ENCODE peak calls at places on chromosome 16, in ten cellular contexts. X is uterus, A is prostate gland, R is GM12878, M is IMR-90, S is K562, Q is stomach, G is right lobe of liver, U is H1, B is Peyer's patch. D is an unnamed sample. For H3K4me1, the result is how much of the 10 kb centered on the place peaks cover.

GRCh38 chr16:23502466-23502865 is 7.8 kb downstream of the GGA2 start:
- DNase-seq in A (no peak), G (no peak), B (no peak), U (no peak), R (no peak), Q (no peak), M (no peak), S (no peak), X (no peak), D (no peak)

GRCh38 chr16:69930117-69930776 is 20.9 kb upstream of the CLEC18A start:
- DNase-seq in R (no peak), M (peak), S (peak), B (peak), A (peak), U (peak), X (peak), Q (peak), G (no peak), D (no peak)

GRCh38 chr16:82108774-82109173 is 61.2 kb downstream of the MPHOSPH6 start:
- DNase-seq in R (no peak), A (no peak), M (no peak), U (no peak), G (no peak), B (no peak), S (no peak), Q (no peak), X (no peak), D (no peak)

GRCh38 chr16:58026139-58026704 is 668 bp downstream of the MMP15 start:
- DNase-seq in M (peak), G (peak), A (peak), X (no peak), R (no peak), B (no peak), U (peak), Q (peak), S (peak), D (no peak)

GRCh38 chr16:68378436-68379415 is 67.9 kb downstream of the PRMT7 start:
- DNase-seq in Q (no peak), B (no peak), R (no peak), A (no peak), G (no peak), M (no peak), U (no peak), X (no peak), S (peak), D (no peak)

GRCh38 chr16:81175325-81175891 is 63.1 kb upstream of the BCO1 start:
- DNase-seq in M (peak), S (no peak), B (no peak), A (peak), U (no peak), G (no peak), X (no peak), Q (no peak), R (no peak), D (no peak)

GRCh38 chr16:6852643-6853042 is 480.0 kb upstream of the RBFOX1 start:
- DNase-seq in R (no peak), A (no peak), U (no peak), B (no peak), S (no peak), X (no peak), G (no peak), M (no peak), Q (no peak), D (no peak)

GRCh38 chr16:87371261-87371866 is 12.2 kb downstream of the FBXO31 start:
- DNase-seq in S (no peak), G (peak), X (peak), U (no peak), A (no peak), M (no peak), Q (no peak), R (no peak), B (no peak), D (no peak)

GRCh38 chr16:57265850-57266530 is 18.5 kb downstream of the PLLP start:
- DNase-seq in M (no peak), U (no peak), X (no peak), S (peak), B (no peak), R (no peak), A (peak), G (peak), Q (peak), D (no peak)

GRCh38 chr16:22898874-22899348 is 84.9 kb downstream of the HS3ST2 start:
- DNase-seq in M (peak), X (peak), B (peak), G (no peak), U (peak), A (peak), R (peak), S (peak), Q (peak), D (peak)

GRCh38 chr16:46695937-46696336 is 6.5 kb downstream of the ORC6 start:
- DNase-seq in A (no peak), G (no peak), U (no peak), M (no peak), S (no peak), R (no peak), Q (no peak), B (no peak), X (no peak), D (no peak)

GRCh38 chr16:80299416-80299815 is 241.4 kb upstream of the DYNLRB2 start:
- DNase-seq in U (no peak), B (no peak), G (no peak), X (no peak), M (no peak), S (no peak), Q (peak), R (no peak), A (peak), D (no peak)

GRCh38 chr16:80285089-80285488 is 255.7 kb upstream of the DYNLRB2 start:
- DNase-seq in G (no peak), Q (no peak), M (peak), B (no peak), U (no peak), S (no peak), X (no peak), R (no peak), A (no peak), D (no peak)

GRCh38 chr16:49644143-49644460 is 211.8 kb downstream of the ZNF423 start:
- DNase-seq in R (no peak), S (no peak), A (no peak), B (no peak), M (no peak), G (no peak), U (no peak), X (no peak), Q (no peak), D (peak)

GRCh38 chr16:64089697-64090096 is 1032.2 kb downstream of the CDH11 start:
- DNase-seq in G (no peak), B (no peak), M (peak), R (no peak), A (no peak), U (no peak), X (no peak), S (no peak), Q (no peak), D (no peak)

GRCh38 chr16:68839831-68840230 is 3.5 kb upstream of the TANGO6 start:
- DNase-seq in U (no peak), G (no peak), B (peak), X (no peak), M (no peak), S (no peak), R (no peak), Q (no peak), A (peak), D (no peak)

GRCh38 chr16:15975172-15975571 is 25.8 kb downstream of the ABCC1 start:
- DNase-seq in A (no peak), U (no peak), G (no peak), B (no peak), Q (no peak), S (no peak), M (no peak), R (no peak), X (no peak), D (no peak)

DNA sequence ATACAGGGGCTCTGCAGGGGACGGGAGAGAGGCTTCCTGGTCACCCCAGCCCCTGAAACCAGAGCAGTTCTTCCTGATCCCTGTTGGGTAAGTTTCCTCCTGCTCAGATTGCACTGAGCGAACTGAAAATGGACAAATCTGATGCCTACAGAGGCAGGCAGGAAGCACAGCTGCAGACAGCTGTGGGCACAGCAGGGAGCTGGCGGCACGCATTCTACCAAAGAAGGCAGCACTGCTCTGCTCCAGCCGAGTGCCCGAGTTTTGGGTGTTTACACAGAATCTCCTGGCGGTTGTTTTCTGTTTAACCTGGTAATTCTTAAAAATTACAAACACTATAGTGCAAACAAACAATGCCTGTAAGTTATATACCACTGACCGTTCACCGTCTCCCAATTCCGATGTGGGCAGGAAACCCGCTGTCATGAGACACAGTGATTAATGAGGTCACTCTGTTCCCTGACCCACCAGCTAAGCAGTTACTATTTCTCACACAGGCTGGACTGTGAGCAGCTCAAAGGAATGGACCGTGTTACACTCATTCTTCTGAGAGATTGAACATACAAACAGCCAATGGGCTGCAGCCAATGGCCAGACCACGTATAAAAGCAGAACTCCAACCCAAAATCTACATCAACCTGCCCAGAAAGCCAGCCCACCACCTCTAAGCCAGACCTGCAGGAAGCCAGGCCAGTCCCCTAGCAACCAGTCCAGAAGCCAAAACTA is 25.5 kb downstream of the NSMCE1 start:
- DNase-seq in G (no peak), U (no peak), Q (no peak), X (peak), A (no peak), S (no peak), R (peak), M (peak), B (no peak), D (no peak)
- H3K4me1 ChIP-seq in G (under half), U (under half), Q (half or more), X (under half), A (under half), S (under half), R (under half), M (under half), B (under half), D (under half)

GRCh38 chr16:1610071-1610840 is 1.6 kb downstream of the IFT140 start:
- DNase-seq in U (peak), Q (peak), X (peak), A (peak), M (peak), S (peak), G (peak), B (peak), R (peak), D (peak)
- TF ChIP-seq POLR2A in U (no peak), Q (no peak), X (no peak), A (peak), M (peak), S (peak), G (no peak), B (no peak), R (peak), D (no peak)

GRCh38 chr16:10598157-10598556 is 17.8 kb upstream of the EMP2 start:
- DNase-seq in A (no peak), B (no peak), R (no peak), U (no peak), M (no peak), X (peak), S (no peak), G (no peak), Q (peak), D (no peak)

GRCh38 chr16:10599626-10600025 is 19.2 kb upstream of the EMP2 start:
- DNase-seq in B (no peak), R (no peak), Q (no peak), G (no peak), U (no peak), M (no peak), S (no peak), X (no peak), A (no peak), D (no peak)

GRCh38 chr16:10600792-10601443 is 20.5 kb upstream of the EMP2 start:
- DNase-seq in B (no peak), S (no peak), G (no peak), M (peak), R (no peak), X (no peak), Q (no peak), A (no peak), U (no peak), D (no peak)

GRCh38 chr16:10594312-10594950 is 14.0 kb upstream of the EMP2 start:
- DNase-seq in R (no peak), S (no peak), G (no peak), M (no peak), X (no peak), B (no peak), A (peak), U (no peak), Q (peak), D (peak)

DNA sequence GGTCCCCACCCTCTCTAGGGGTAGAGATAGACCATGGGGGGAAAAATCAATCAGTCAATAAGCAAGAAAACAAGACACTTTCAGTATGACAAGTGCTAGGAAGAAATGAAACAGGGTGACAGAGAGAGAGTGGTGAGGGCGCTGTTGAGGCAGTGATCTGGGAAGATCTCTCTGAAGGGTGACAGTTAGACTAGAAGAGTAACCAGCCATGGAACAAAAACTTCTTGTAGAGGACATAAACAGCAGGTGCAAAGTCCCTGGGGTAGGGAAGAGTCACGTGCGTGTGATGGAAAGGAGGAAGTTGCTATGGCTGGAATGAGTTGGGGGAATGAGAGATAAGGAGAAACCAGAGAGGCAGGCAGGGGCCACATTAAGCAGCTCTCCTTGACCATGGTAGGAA is 16.8 kb upstream of the EMP2 start:
- DNase-seq in S (no peak), A (no peak), Q (no peak), R (no peak), B (no peak), U (no peak), G (no peak), M (no peak), X (no peak), D (no peak)
- H3K4me1 ChIP-seq in S (under half), A (under half), Q (under half), R (under half), B (under half), U (under half), G (under half), M (under half), X (under half), D (half or more)

DNA sequence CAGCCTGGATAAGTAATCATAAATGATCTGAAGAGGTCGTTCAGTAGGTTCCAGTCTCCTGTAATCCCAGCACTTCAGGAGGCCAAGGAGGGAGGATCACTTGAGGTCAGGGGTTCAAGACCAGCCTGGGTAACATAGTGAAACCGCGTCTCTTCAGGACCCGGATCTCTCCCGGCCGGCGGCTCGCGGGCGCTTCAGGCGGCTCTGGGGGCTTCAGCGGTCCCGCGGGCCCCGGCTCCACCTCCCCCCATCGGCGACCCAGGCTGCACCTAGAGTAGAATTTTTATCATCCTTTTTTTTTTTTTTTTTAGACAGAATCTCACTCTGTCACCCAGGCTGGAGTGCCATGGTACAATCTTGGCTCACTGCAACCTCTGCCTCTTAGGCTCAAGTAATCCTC is 95.9 kb downstream of the ABCC12 start:
- DNase-seq in R (no peak), G (no peak), Q (no peak), S (no peak), X (no peak), M (no peak), B (no peak), A (no peak), U (no peak), D (no peak)
- TF ChIP-seq POLR2A in R (no peak), G (no peak), Q (no peak), S (no peak), X (no peak), M (no peak), B (no peak), A (no peak), U (no peak), D (no peak)

DNA sequence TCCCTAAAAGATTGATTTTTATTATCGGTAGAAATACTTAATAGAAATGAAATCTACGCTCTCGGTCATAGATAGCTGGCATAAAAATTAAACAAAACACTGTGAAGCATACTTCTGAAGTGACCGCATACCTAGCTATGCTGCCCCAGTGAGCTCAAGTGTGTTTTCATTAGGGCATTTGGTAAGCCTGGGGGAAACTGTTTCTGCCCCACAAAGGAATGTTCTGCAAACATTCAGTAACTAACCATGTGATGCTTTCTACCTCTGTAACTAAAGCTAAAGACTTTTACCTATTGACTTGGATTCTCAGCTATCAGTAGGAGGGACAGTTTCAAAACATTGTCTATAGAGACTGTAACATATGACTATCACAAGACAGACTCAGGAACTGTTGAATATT is 93.5 kb upstream of the HSBP1 start:
- DNase-seq in R (no peak), M (no peak), X (no peak), U (no peak), G (no peak), Q (no peak), S (no peak), B (no peak), A (no peak), D (no peak)
- H3K4me1 ChIP-seq in R (under half), M (under half), X (under half), U (under half), G (under half), Q (under half), S (under half), B (under half), A (under half), D (under half)

DNA sequence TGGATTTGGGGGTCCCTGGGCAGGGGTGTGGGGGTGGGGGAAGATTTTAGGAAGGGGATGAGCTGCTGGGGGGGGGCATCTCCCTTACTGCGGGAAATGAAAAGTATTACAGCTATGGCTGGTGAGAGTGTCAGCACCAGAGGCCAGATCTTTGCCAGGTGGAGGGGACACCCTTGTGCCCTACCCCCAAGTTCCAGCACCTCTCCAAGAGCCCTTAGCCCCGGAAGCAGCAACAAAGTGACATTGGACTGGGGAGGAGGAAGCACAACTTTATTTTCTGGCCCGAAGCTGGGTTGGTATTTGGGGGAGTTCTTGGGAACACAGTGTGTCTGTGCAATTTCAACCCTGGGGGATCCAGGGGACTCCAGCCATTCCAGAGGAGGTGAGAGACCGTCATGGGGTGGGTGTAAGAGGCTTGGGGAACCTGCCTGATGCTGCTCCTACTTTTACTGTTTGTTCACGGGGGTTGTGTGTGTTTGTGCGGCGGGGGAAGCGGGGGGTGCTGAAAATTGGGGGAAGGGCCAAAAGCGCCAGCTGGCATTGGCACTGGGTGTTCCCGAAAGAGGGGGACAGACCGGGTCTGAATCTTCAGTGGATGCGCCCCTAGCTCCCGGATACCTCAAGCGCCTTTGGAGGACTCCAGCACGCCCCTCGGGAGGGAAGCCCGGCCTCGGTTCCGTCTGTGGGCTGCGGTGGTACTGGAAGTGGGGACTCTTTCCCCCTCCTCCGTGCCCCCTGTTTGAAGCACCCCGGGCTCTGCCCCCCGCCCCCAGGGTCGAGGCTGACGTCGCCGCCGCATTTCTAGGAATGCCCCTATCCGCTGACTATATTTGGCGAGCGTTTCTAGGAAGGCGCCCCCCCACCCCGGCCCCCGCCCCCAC is 230.3 kb downstream of the MRTFB start:
- DNase-seq in M (no peak), X (peak), R (no peak), U (no peak), S (peak), G (peak), Q (peak), A (no peak), B (no peak), D (peak)
- TF ChIP-seq POLR2A in M (no peak), X (no peak), R (no peak), U (no peak), S (no peak), G (no peak), Q (no peak), A (no peak), B (no peak), D (no peak)

GRCh38 chr16:88747588-88748301 is 37.3 kb downstream of the PIEZO1 start:
- DNase-seq in S (peak), R (no peak), M (no peak), G (peak), U (peak), X (no peak), Q (peak), A (no peak), B (no peak), D (no peak)
- H3K4me1 ChIP-seq in S (under half), R (under half), M (under half), G (under half), U (under half), X (under half), Q (under half), A (under half), B (under half), D (under half)

DNA sequence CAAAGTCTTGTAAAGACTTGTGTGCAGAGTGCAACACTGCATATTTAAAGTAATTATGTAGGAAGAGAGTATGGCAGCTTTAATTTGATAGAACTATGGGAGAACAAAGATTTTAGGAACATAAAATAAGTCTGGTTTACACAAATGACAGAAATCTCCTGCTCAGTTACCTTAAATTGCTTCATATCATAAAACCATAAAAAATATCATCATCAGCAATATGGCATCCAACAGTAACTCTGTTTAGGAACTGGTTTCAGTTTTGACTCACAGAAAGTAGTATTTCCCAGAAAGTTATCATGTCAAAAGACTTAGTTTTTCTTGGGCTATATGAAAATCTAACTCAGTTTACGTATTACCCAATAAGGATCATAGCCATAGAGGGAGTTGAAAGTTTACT is 292.1 kb upstream of the PMFBP1 start:
- DNase-seq in U (no peak), G (no peak), R (no peak), M (no peak), S (no peak), X (no peak), Q (no peak), A (no peak), B (no peak), D (no peak)
- TF ChIP-seq POLR2A in U (no peak), G (no peak), R (no peak), M (no peak), S (no peak), X (no peak), Q (no peak), A (no peak), B (no peak), D (no peak)

D was measured in suprapubic skin.